ENCODE peak calls at places on chromosomes 3 and 15, in eight cellular contexts. One of them, this sample, is unnamed.

GRCh38 chr3:34568766-34569165 is 770.3 kb downstream of the PDCD6IP start:
- DNase-seq in OCI-LY7: no peak
- DNase-seq in retinal pigment epithelial cell: no peak
- DNase-seq in iris pigment epithelial cell: no peak
- DNase-seq in H1: no peak
- DNase-seq in Caki2: no peak
- DNase-seq in NCI-H1436: no peak
- DNase-seq in progenitor cell of endocrine pancreas: no peak
- DNase-seq in this sample: no peak

GRCh38 chr3:16942955-16943354 is 58.2 kb downstream of the PLCL2 start:
- DNase-seq in OCI-LY7: no peak
- DNase-seq in retinal pigment epithelial cell: no peak
- DNase-seq in iris pigment epithelial cell: no peak
- DNase-seq in H1: no peak
- DNase-seq in Caki2: no peak
- DNase-seq in NCI-H1436: no peak
- DNase-seq in progenitor cell of endocrine pancreas: no peak
- DNase-seq in this sample: no peak

GRCh38 chr3:62119139-62119538 is 254.2 kb downstream of the FEZF2 start:
- DNase-seq in OCI-LY7: no peak
- DNase-seq in retinal pigment epithelial cell: no peak
- DNase-seq in iris pigment epithelial cell: no peak
- DNase-seq in H1: no peak
- DNase-seq in Caki2: no peak
- DNase-seq in NCI-H1436: no peak
- DNase-seq in progenitor cell of endocrine pancreas: no peak
- DNase-seq in this sample: no peak

GRCh38 chr3:39105687-39106063 is 1.8 kb downstream of the GORASP1 start:
- DNase-seq in OCI-LY7: no peak
- DNase-seq in retinal pigment epithelial cell: no peak
- DNase-seq in iris pigment epithelial cell: no peak
- DNase-seq in H1: no peak
- DNase-seq in Caki2: no peak
- DNase-seq in NCI-H1436: no peak
- DNase-seq in progenitor cell of endocrine pancreas: no peak
- DNase-seq in this sample: no peak

GRCh38 chr3:160771811-160772459 is 15.9 kb downstream of the PPM1L start:
- DNase-seq in OCI-LY7: no peak
- DNase-seq in retinal pigment epithelial cell: no peak
- DNase-seq in iris pigment epithelial cell: no peak
- DNase-seq in H1: no peak
- DNase-seq in Caki2: no peak
- DNase-seq in NCI-H1436: no peak
- DNase-seq in progenitor cell of endocrine pancreas: no peak
- DNase-seq in this sample: no peak

GRCh38 chr3:55569033-55569518 is 82.0 kb upstream of the WNT5A start:
- DNase-seq in OCI-LY7: no peak
- DNase-seq in retinal pigment epithelial cell: no peak
- DNase-seq in iris pigment epithelial cell: no peak
- DNase-seq in H1: no peak
- DNase-seq in Caki2: no peak
- DNase-seq in NCI-H1436: no peak
- DNase-seq in progenitor cell of endocrine pancreas: no peak
- DNase-seq in this sample: no peak

GRCh38 chr3:173465112-173465511 is 67.6 kb downstream of the NLGN1 start:
- DNase-seq in OCI-LY7: no peak
- DNase-seq in retinal pigment epithelial cell: peak; percentile 56
- DNase-seq in iris pigment epithelial cell: peak; percentile 44
- DNase-seq in H1: no peak
- DNase-seq in Caki2: peak; percentile 18
- DNase-seq in NCI-H1436: no peak
- DNase-seq in progenitor cell of endocrine pancreas: no peak
- DNase-seq in this sample: no peak

GRCh38 chr3:12249519-12249918 is 39.4 kb upstream of the PPARG start:
- DNase-seq in OCI-LY7: no peak
- DNase-seq in retinal pigment epithelial cell: no peak
- DNase-seq in iris pigment epithelial cell: no peak
- DNase-seq in H1: no peak
- DNase-seq in Caki2: no peak
- DNase-seq in NCI-H1436: no peak
- DNase-seq in progenitor cell of endocrine pancreas: no peak
- DNase-seq in this sample: no peak

GRCh38 chr3:135621184-135621931 is 344.2 kb upstream of the PPP2R3A start:
- DNase-seq in OCI-LY7: no peak
- DNase-seq in retinal pigment epithelial cell: no peak
- DNase-seq in iris pigment epithelial cell: no peak
- DNase-seq in H1: no peak
- DNase-seq in Caki2: no peak
- DNase-seq in NCI-H1436: no peak
- DNase-seq in progenitor cell of endocrine pancreas: no peak
- DNase-seq in this sample: no peak

GRCh38 chr3:15206662-15207576 is 873 bp downstream of the CAPN7 start:
- DNase-seq in OCI-LY7: peak; percentile 76
- DNase-seq in retinal pigment epithelial cell: peak; percentile 34
- DNase-seq in iris pigment epithelial cell: peak; percentile 52
- DNase-seq in H1: peak; percentile 15
- DNase-seq in Caki2: peak; percentile 23
- DNase-seq in NCI-H1436: no peak
- DNase-seq in progenitor cell of endocrine pancreas: no peak
- DNase-seq in this sample: peak; percentile 31

GRCh38 chr15:67873777-67874176 is 33.9 kb upstream of the RNU6-1 start:
- DNase-seq in OCI-LY7: no peak
- DNase-seq in retinal pigment epithelial cell: no peak
- DNase-seq in iris pigment epithelial cell: no peak
- DNase-seq in H1: no peak
- DNase-seq in Caki2: no peak
- DNase-seq in NCI-H1436: no peak
- DNase-seq in progenitor cell of endocrine pancreas: no peak
- DNase-seq in this sample: no peak

GRCh38 chr3:15315003-15315402 is 17.4 kb downstream of the SH3BP5 start:
- DNase-seq in OCI-LY7: no peak
- DNase-seq in retinal pigment epithelial cell: no peak
- DNase-seq in iris pigment epithelial cell: no peak
- DNase-seq in H1: no peak
- DNase-seq in Caki2: no peak
- DNase-seq in NCI-H1436: no peak
- DNase-seq in progenitor cell of endocrine pancreas: no peak
- DNase-seq in this sample: no peak

GRCh38 chr15:75799190-75799589 is 44.1 kb upstream of the UBE2Q2 start:
- DNase-seq in OCI-LY7: no peak
- DNase-seq in retinal pigment epithelial cell: no peak
- DNase-seq in iris pigment epithelial cell: no peak
- DNase-seq in H1: no peak
- DNase-seq in Caki2: no peak
- DNase-seq in NCI-H1436: no peak
- DNase-seq in progenitor cell of endocrine pancreas: no peak
- DNase-seq in this sample: no peak

GRCh38 chr3:187689984-187690383 is 12.4 kb downstream of the RTP2 start:
- DNase-seq in OCI-LY7: no peak
- DNase-seq in retinal pigment epithelial cell: no peak
- DNase-seq in iris pigment epithelial cell: peak; percentile 66
- DNase-seq in H1: no peak
- DNase-seq in Caki2: no peak
- DNase-seq in NCI-H1436: no peak
- DNase-seq in progenitor cell of endocrine pancreas: no peak
- DNase-seq in this sample: no peak

GRCh38 chr3:170967126-170967525 is 58.7 kb upstream of the EIF5A2 start:
- DNase-seq in OCI-LY7: no peak
- DNase-seq in retinal pigment epithelial cell: no peak
- DNase-seq in iris pigment epithelial cell: no peak
- DNase-seq in H1: no peak
- DNase-seq in Caki2: no peak
- DNase-seq in NCI-H1436: no peak
- DNase-seq in progenitor cell of endocrine pancreas: no peak
- DNase-seq in this sample: no peak

GRCh38 chr3:71384393-71384792 is 199.1 kb downstream of the FOXP1 start:
- DNase-seq in OCI-LY7: no peak
- DNase-seq in retinal pigment epithelial cell: no peak
- DNase-seq in iris pigment epithelial cell: no peak
- DNase-seq in H1: no peak
- DNase-seq in Caki2: no peak
- DNase-seq in NCI-H1436: no peak
- DNase-seq in progenitor cell of endocrine pancreas: no peak
- DNase-seq in this sample: no peak

GRCh38 chr15:80426316-80426715 is 22.1 kb downstream of the ARNT2 start:
- DNase-seq in OCI-LY7: no peak
- DNase-seq in retinal pigment epithelial cell: no peak
- DNase-seq in iris pigment epithelial cell: no peak
- DNase-seq in H1: no peak
- DNase-seq in Caki2: no peak
- DNase-seq in NCI-H1436: no peak
- DNase-seq in progenitor cell of endocrine pancreas: no peak
- DNase-seq in this sample: no peak

GRCh38 chr15:69296606-69297005 is 2.1 kb upstream of the PAQR5 start:
- DNase-seq in OCI-LY7: no peak
- DNase-seq in retinal pigment epithelial cell: no peak
- DNase-seq in iris pigment epithelial cell: no peak
- DNase-seq in H1: no peak
- DNase-seq in Caki2: no peak
- DNase-seq in NCI-H1436: no peak
- DNase-seq in progenitor cell of endocrine pancreas: no peak
- DNase-seq in this sample: no peak

GRCh38 chr3:39286771-39287170 is 6.9 kb upstream of the CX3CR1 start:
- DNase-seq in OCI-LY7: no peak
- DNase-seq in retinal pigment epithelial cell: no peak
- DNase-seq in iris pigment epithelial cell: no peak
- DNase-seq in H1: no peak
- DNase-seq in Caki2: no peak
- DNase-seq in NCI-H1436: no peak
- DNase-seq in progenitor cell of endocrine pancreas: no peak
- DNase-seq in this sample: no peak

GRCh38 chr3:189937302-189938255 is 183.1 kb downstream of the P3H2 start:
- DNase-seq in OCI-LY7: no peak
- DNase-seq in retinal pigment epithelial cell: peak; percentile 99
- DNase-seq in iris pigment epithelial cell: peak; percentile 94
- DNase-seq in H1: no peak
- DNase-seq in Caki2: peak; percentile 100
- DNase-seq in NCI-H1436: no peak
- DNase-seq in progenitor cell of endocrine pancreas: no peak
- DNase-seq in this sample: no peak

GRCh38 chr15:73754461-73754860 is 1.3 kb upstream of the INSYN1 start:
- DNase-seq in OCI-LY7: no peak
- DNase-seq in retinal pigment epithelial cell: no peak
- DNase-seq in iris pigment epithelial cell: no peak
- DNase-seq in H1: no peak
- DNase-seq in Caki2: no peak
- DNase-seq in NCI-H1436: no peak
- DNase-seq in progenitor cell of endocrine pancreas: no peak
- DNase-seq in this sample: no peak

GRCh38 chr3:197961582-197961945 is 1.5 kb downstream of the LMLN start:
- DNase-seq in OCI-LY7: no peak
- DNase-seq in retinal pigment epithelial cell: no peak
- DNase-seq in iris pigment epithelial cell: no peak
- DNase-seq in H1: no peak
- DNase-seq in Caki2: no peak
- DNase-seq in NCI-H1436: no peak
- DNase-seq in progenitor cell of endocrine pancreas: no peak
- DNase-seq in this sample: no peak

This sample was measured in left ventricle myocardium superior.